ENCODE peak calls at places on chromosomes 16 and 17, in five cellular contexts. X, H, A, M and D are unnamed samples.
A peak's percentile ranks its signal among the peaks of the same experiment; 100 is the strongest.

GRCh38 chr16:4515611-4516233 is 22.9 kb downstream of the CDIP1 start:
- DNase-seq in A (no peak), M (no peak), H (no peak), X (no peak), D (no peak)

GRCh38 chr17:81582341-81582740 is 30.2 kb upstream of the FAAP100 start:
- DNase-seq in M (no peak), A (no peak), X (no peak), H (peak; percentile 75), D (no peak)

GRCh38 chr16:35249051-35249450 is 1789.6 kb downstream of the TP53TG3F start:
- DNase-seq in A (no peak), X (no peak), M (no peak), H (no peak), D (no peak)

GRCh38 chr17:68542698-68543463 is 30.7 kb downstream of the PRKAR1A start:
- DNase-seq in H (no peak), A (no peak), X (no peak), M (no peak), D (no peak)

GRCh38 chr17:7045492-7046126 is 1.7 kb upstream of the SLC16A11 start:
- DNase-seq in A (no peak), H (peak; percentile 74), X (peak; percentile 18), M (peak; percentile 74), D (no peak)

GRCh38 chr16:25109643-25110042 is 1.9 kb upstream of the LCMT1 start:
- DNase-seq in M (no peak), H (peak; percentile 98), X (no peak), A (no peak), D (no peak)

GRCh38 chr16:68105611-68106010 is 20.4 kb downstream of the NFATC3 start:
- DNase-seq in M (no peak), X (no peak), A (no peak), H (peak; percentile 27), D (no peak)

GRCh38 chr17:42340691-42341127 is 47.5 kb downstream of the STAT3 start:
- DNase-seq in X (no peak), A (no peak), H (no peak), M (no peak), D (no peak)

GRCh38 chr17:43651621-43652480 is 9.9 kb downstream of the MEOX1 start:
- DNase-seq in M (no peak), X (no peak), A (no peak), H (no peak), D (no peak)

GRCh38 chr16:75287708-75288107 is 36.3 kb upstream of the BCAR1 start:
- DNase-seq in M (no peak), H (no peak), X (no peak), A (no peak), D (no peak)

GRCh38 chr16:890716-891352 is 80.0 kb downstream of the LMF1 start:
- DNase-seq in H (no peak), A (no peak), M (no peak), X (no peak), D (no peak)

GRCh38 chr16:10859650-10860049 is 17.4 kb upstream of the CIITA start:
- DNase-seq in M (no peak), X (no peak), H (no peak), A (no peak), D (no peak)

GRCh38 chr17:71681427-71682173 is 439.2 kb upstream of the SOX9 start:
- DNase-seq in H (no peak), A (no peak), M (no peak), X (no peak), D (no peak)

GRCh38 chr16:64977211-64977920 is 144.5 kb downstream of the CDH11 start:
- DNase-seq in X (no peak), H (peak; percentile 13), M (no peak), A (no peak), D (no peak)

GRCh38 chr16:59047114-59047513 is 313.0 kb upstream of the GOT2 start:
- DNase-seq in A (no peak), M (no peak), X (no peak), H (no peak), D (no peak)

GRCh38 chr17:72700226-72700625 is 392.3 kb downstream of the SLC39A11 start:
- DNase-seq in H (no peak), M (no peak), X (no peak), A (no peak), D (no peak)

GRCh38 chr17:44359458-44360143 is 4.1 kb downstream of the FAM171A2 start:
- DNase-seq in X (no peak), M (no peak), A (no peak), H (no peak), D (no peak)

GRCh38 chr17:16085066-16085699 is 85.6 kb downstream of the TTC19 start:
- DNase-seq in A (no peak), M (no peak), X (no peak), H (peak; percentile 51), D (no peak)

GRCh38 chr17:3222505-3222904 is 15.0 kb downstream of the OR1A1 start:
- DNase-seq in X (no peak), A (no peak), M (no peak), H (no peak), D (no peak)

GRCh38 chr16:67447508-67448076 is 16.7 kb downstream of the HSD11B2 start:
- DNase-seq in H (no peak), A (peak; percentile 62), M (peak; percentile 26), X (peak; percentile 66), D (peak; percentile 60)

GRCh38 chr17:35299108-35299507 is 56.2 kb downstream of the SLFN5 start:
- DNase-seq in H (no peak), X (no peak), M (no peak), A (no peak), D (no peak)

GRCh38 chr17:40086150-40087044 is 14.0 kb downstream of the NR1D1 start:
- DNase-seq in X (peak; percentile 63), H (no peak), A (peak; percentile 73), M (peak; percentile 51), D (no peak)

GRCh38 chr17:79618383-79619067 is 7.7 kb upstream of the RBFOX3 start:
- DNase-seq in X (no peak), H (no peak), A (no peak), M (peak; percentile 61), D (peak; percentile 2)

GRCh38 chr16:86604436-86605220 is 26.3 kb downstream of the FOXL1 start:
- DNase-seq in X (peak; percentile 4), M (no peak), H (no peak), A (no peak), D (no peak)

GRCh38 chr17:32954477-32954876 is 26.5 kb downstream of the TMEM98 start:
- DNase-seq in X (no peak), A (no peak), H (no peak), M (no peak), D (no peak)

GRCh38 chr16:84660973-84661372 is 12.7 kb downstream of the KLHL36 start:
- DNase-seq in H (no peak), M (no peak), A (no peak), X (no peak), D (no peak)

GRCh38 chr17:9389116-9389515 is 186.5 kb downstream of the STX8 start:
- DNase-seq in M (no peak), H (peak; percentile 3), X (no peak), A (no peak), D (no peak)